ENCODE peak calls at places on chromosome 12, in eight cellular contexts. R, G, N, A, V, I, P and K are unnamed samples.
A peak's percentile ranks its signal among the peaks of the same experiment; 100 is the strongest.

GRCh38 chr12:117159674-117160073 is 30.6 kb downstream of the FBXO21 start:
- DNase-seq in G (no peak), N (no peak), V (no peak), I (no peak), A (no peak), P (no peak), R (no peak), K (no peak)

GRCh38 chr12:127162307-127162706 is 1104.7 kb upstream of the TMEM132C start:
- DNase-seq in G (no peak), R (no peak), A (no peak), P (no peak), V (no peak), I (no peak), N (no peak), K (no peak)

GRCh38 chr12:11707535-11707934 is 58.1 kb downstream of the ETV6 start:
- DNase-seq in R (peak; percentile 29), V (no peak), N (no peak), P (no peak), I (no peak), G (peak; percentile 88), A (no peak), K (no peak)

GRCh38 chr12:124524231-124524925 is 43.0 kb downstream of the NCOR2 start:
- DNase-seq in A (no peak), G (no peak), N (no peak), V (peak; percentile 63), R (no peak), I (no peak), P (no peak), K (no peak)

GRCh38 chr12:116806845-116807440 is 68.8 kb downstream of the RNFT2 start:
- DNase-seq in G (no peak), V (peak; percentile 30), R (no peak), I (no peak), N (no peak), P (no peak), A (no peak), K (no peak)

GRCh38 chr12:78208106-78208505 is 377.4 kb downstream of the NAV3 start:
- DNase-seq in P (no peak), A (no peak), V (no peak), G (no peak), I (no peak), N (no peak), R (no peak), K (no peak)

GRCh38 chr12:123903301-123904065 is 69.1 kb downstream of the CCDC92 start:
- DNase-seq in V (no peak), R (no peak), I (no peak), N (no peak), G (no peak), P (no peak), A (no peak), K (no peak)

GRCh38 chr12:99732121-99732520 is 84.6 kb downstream of the GARIN6 start:
- DNase-seq in G (no peak), P (no peak), V (no peak), N (no peak), I (no peak), A (no peak), R (no peak), K (no peak)

GRCh38 chr12:57166971-57167371 is 19.6 kb upstream of the LRP1-AS start:
- DNase-seq in N (no peak), G (no peak), R (no peak), P (no peak), A (no peak), I (no peak), V (peak; percentile 59), K (no peak)

GRCh38 chr12:92570056-92570753 is 132.6 kb upstream of the PLEKHG7 start:
- DNase-seq in V (peak; percentile 92), R (no peak), I (peak; percentile 93), A (peak; percentile 89), N (peak; percentile 27), P (peak; percentile 74), G (peak; percentile 86), K (peak; percentile 55)

GRCh38 chr12:70711831-70712230 is 74.6 kb upstream of the PTPRB start:
- DNase-seq in P (no peak), A (no peak), V (no peak), G (no peak), I (no peak), R (no peak), N (no peak), K (no peak)

GRCh38 chr12:123754041-123754757 is 7.9 kb upstream of the DNAH10 start:
- DNase-seq in V (no peak), P (no peak), G (no peak), A (no peak), N (no peak), R (no peak), I (peak; percentile 17), K (no peak)

GRCh38 chr12:98999569-98999968 is 354.5 kb downstream of the APAF1 start:
- DNase-seq in I (no peak), G (no peak), V (peak; percentile 19), A (no peak), N (no peak), R (no peak), P (no peak), K (no peak)

GRCh38 chr12:55034218-55034617 is 14.4 kb downstream of the NEUROD4 start:
- DNase-seq in P (no peak), R (no peak), V (no peak), G (no peak), I (no peak), N (no peak), A (no peak), K (no peak)

GRCh38 chr12:16112151-16112550 is 165.3 kb downstream of the SLC15A5 start:
- DNase-seq in R (no peak), V (no peak), N (no peak), G (no peak), A (no peak), I (no peak), P (no peak), K (no peak)

GRCh38 chr12:113479578-113480335 is 8.1 kb upstream of the LHX5 start:
- DNase-seq in P (peak; percentile 32), G (peak; percentile 14), A (peak; percentile 86), I (no peak), V (peak; percentile 34), N (no peak), R (no peak), K (peak; percentile 36)

GRCh38 chr12:89927226-89927698 is 218.6 kb upstream of the ATP2B1 start:
- DNase-seq in R (no peak), N (no peak), P (no peak), I (peak; percentile 79), A (no peak), V (no peak), G (no peak), K (no peak)

GRCh38 chr12:21813751-21814150 is 39.2 kb upstream of the KCNJ8 start:
- DNase-seq in N (no peak), P (no peak), A (no peak), R (no peak), G (no peak), I (no peak), V (no peak), K (no peak)

GRCh38 chr12:21813125-21813524 is 38.6 kb upstream of the KCNJ8 start:
- DNase-seq in P (no peak), N (no peak), R (no peak), A (no peak), V (no peak), I (no peak), G (no peak), K (no peak)

GRCh38 chr12:21815306-21816062 is 41.0 kb upstream of the KCNJ8 start:
- DNase-seq in P (no peak), N (no peak), R (no peak), A (no peak), G (no peak), V (no peak), I (no peak), K (no peak)

GRCh38 chr12:21814327-21814726 is 39.8 kb upstream of the KCNJ8 start:
- DNase-seq in N (no peak), R (no peak), I (no peak), A (no peak), V (no peak), P (no peak), G (no peak), K (no peak)

DNA sequence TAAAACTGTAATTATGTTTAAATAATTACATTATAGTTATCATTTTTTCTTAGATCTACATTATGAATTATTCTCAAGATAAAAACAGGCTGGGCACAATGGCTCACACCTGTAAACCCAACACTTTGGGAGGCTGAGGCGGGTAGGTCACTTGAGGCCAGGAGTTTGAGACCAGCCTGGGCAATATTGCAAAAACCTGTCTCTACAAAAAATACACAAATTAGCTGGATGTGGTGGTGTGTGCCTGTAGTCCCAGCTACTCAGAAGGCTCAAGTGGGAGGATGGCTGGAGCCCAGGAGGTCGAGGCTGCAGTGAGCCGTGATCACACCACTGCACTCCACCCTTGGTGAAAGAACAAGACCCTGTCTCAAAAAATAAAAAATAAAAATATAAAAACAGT is 40.3 kb upstream of the KCNJ8 start:
- DNase-seq in N (no peak), P (no peak), I (no peak), G (no peak), V (no peak), A (no peak), R (no peak), K (no peak)
- H3K4me3 ChIP-seq in N (no peak overlapping the region), P (no peak overlapping the region), I (no peak overlapping the region), G (no peak overlapping the region), V (no peak overlapping the region), A (no peak overlapping the region), R (no peak overlapping the region), K (no peak overlapping the region)

GRCh38 chr12:6219980-6220379 is 19.8 kb downstream of the CD9 start:
- DNase-seq in G (no peak), A (no peak), V (no peak), I (no peak), P (no peak), N (no peak), R (no peak), K (no peak)
- H3K4me1 ChIP-seq in G (peaks cover 34% of the 10 kb centered on the region), A (peaks cover 51% of the 10 kb centered on the region), V (peaks cover 12% of the 10 kb centered on the region), I (no peaks in the 10 kb centered on the region), P (no peaks in the 10 kb centered on the region), N (peaks cover 64% of the 10 kb centered on the region), R (peaks cover 28% of the 10 kb centered on the region), K (no peaks in the 10 kb centered on the region)

GRCh38 chr12:105332925-105333324 is 2.4 kb downstream of the C12orf75 start:
- DNase-seq in P (no peak), G (no peak), R (no peak), N (no peak), V (no peak), A (no peak), I (no peak), K (no peak)

GRCh38 chr12:105330283-105330937 is at the start of gene C12orf75:
- DNase-seq in N (no peak), V (peak; percentile 70), P (peak; percentile 83), I (peak; percentile 77), R (peak; percentile 73), G (peak; percentile 68), A (peak; percentile 74), K (peak; percentile 85)

GRCh38 chr12:105331805-105332251 is 1.3 kb downstream of the C12orf75 start:
- DNase-seq in G (no peak), R (no peak), V (peak; percentile 23), I (no peak), N (no peak), P (peak; percentile 50), A (no peak), K (peak; percentile 24)

GRCh38 chr12:105329926-105330282 is 587 bp upstream of the C12orf75 start:
- DNase-seq in A (no peak), P (no peak), I (no peak), V (no peak), N (no peak), R (no peak), G (no peak), K (no peak)

GRCh38 chr12:105330938-105331804 is 680 bp downstream of the C12orf75 start:
- DNase-seq in V (peak; percentile 23), I (no peak), A (no peak), G (peak; percentile 15), R (peak; percentile 46), P (peak; percentile 19), N (no peak), K (peak; percentile 17)
- H3K4me3 ChIP-seq in V (peak overlapping the region; percentile 76), I (peak overlapping the region; percentile 81), A (peak overlapping the region; percentile 90), G (peak overlapping the region; percentile 17), R (peak overlapping the region; percentile 82), P (peak overlapping the region; percentile 43), N (peak overlapping the region; percentile 90), K (peak overlapping the region; percentile 62)

GRCh38 chr12:80118565-80119337 is 19.4 kb downstream of the OTOGL start:
- DNase-seq in N (no peak), R (no peak), I (no peak), G (no peak), P (no peak), A (no peak), V (no peak), K (no peak)
- H3K4me1 ChIP-seq in N (peaks cover 37% of the 10 kb centered on the region), R (no peaks in the 10 kb centered on the region), I (no peaks in the 10 kb centered on the region), G (peaks cover 20% of the 10 kb centered on the region), P (no peaks in the 10 kb centered on the region), A (peaks cover 9% of the 10 kb centered on the region), V (no peaks in the 10 kb centered on the region), K (no peaks in the 10 kb centered on the region)